ENCODE peak calls at places on chromosome 13, in five cellular contexts. One of them, this sample, is unnamed. For H3K4me1, the result is how much of the 10 kb centered on the place peaks cover.

GRCh38 chr13:25118371-25118770 is 22.4 kb downstream of the PABPC3 start:
- DNase-seq in ovary: no peak
- DNase-seq in Peyer's patch: no peak
- DNase-seq in K562: no peak
- DNase-seq in upper lobe of left lung: no peak
- DNase-seq in this sample: no peak

GRCh38 chr13:113407531-113408393 is 43.8 kb upstream of the GRTP1 start:
- DNase-seq in ovary: no peak
- DNase-seq in Peyer's patch: no peak
- DNase-seq in K562: no peak
- DNase-seq in upper lobe of left lung: peak
- DNase-seq in this sample: no peak

GRCh38 chr13:81874681-81875661 is 1534.0 kb upstream of the SPRY2 start:
- DNase-seq in ovary: no peak
- DNase-seq in Peyer's patch: no peak
- DNase-seq in K562: no peak
- DNase-seq in upper lobe of left lung: no peak
- DNase-seq in this sample: no peak

GRCh38 chr13:76462003-76462402 is 424.2 kb downstream of the KCTD12 start:
- DNase-seq in ovary: no peak
- DNase-seq in Peyer's patch: no peak
- DNase-seq in K562: no peak
- DNase-seq in upper lobe of left lung: no peak
- DNase-seq in this sample: no peak

GRCh38 chr13:113770441-113770840 is 11.4 kb downstream of the TMEM255B start:
- DNase-seq in ovary: no peak
- DNase-seq in Peyer's patch: no peak
- DNase-seq in K562: no peak
- DNase-seq in upper lobe of left lung: no peak
- DNase-seq in this sample: no peak

GRCh38 chr13:39874331-39875055 is 219.0 kb downstream of the COG6 start:
- DNase-seq in ovary: no peak
- DNase-seq in Peyer's patch: no peak
- DNase-seq in K562: no peak
- DNase-seq in upper lobe of left lung: no peak
- DNase-seq in this sample: no peak

GRCh38 chr13:76884167-76884566 is 2.0 kb downstream of the KCTD12 start:
- DNase-seq in ovary: peak
- DNase-seq in Peyer's patch: no peak
- DNase-seq in K562: no peak
- DNase-seq in upper lobe of left lung: no peak
- DNase-seq in this sample: peak

GRCh38 chr13:106100261-106100919 is 435.1 kb downstream of the EFNB2 start:
- DNase-seq in ovary: no peak
- DNase-seq in Peyer's patch: no peak
- DNase-seq in K562: no peak
- DNase-seq in upper lobe of left lung: no peak
- DNase-seq in this sample: no peak

GRCh38 chr13:25062479-25062878 is 33.5 kb upstream of the PABPC3 start:
- DNase-seq in ovary: no peak
- DNase-seq in Peyer's patch: no peak
- DNase-seq in K562: no peak
- DNase-seq in upper lobe of left lung: no peak
- DNase-seq in this sample: no peak

GRCh38 chr13:95243207-95243606 is 58.0 kb downstream of the ABCC4 start:
- DNase-seq in ovary: no peak
- DNase-seq in Peyer's patch: no peak
- DNase-seq in K562: peak
- DNase-seq in upper lobe of left lung: no peak
- DNase-seq in this sample: no peak

GRCh38 chr13:65789815-65790214 is 1440.3 kb downstream of the PCDH9 start:
- DNase-seq in ovary: no peak
- DNase-seq in Peyer's patch: no peak
- DNase-seq in K562: no peak
- DNase-seq in upper lobe of left lung: no peak
- DNase-seq in this sample: no peak

GRCh38 chr13:30798776-30799625 is 63.7 kb downstream of the ALOX5AP start:
- DNase-seq in ovary: peak
- DNase-seq in Peyer's patch: no peak
- DNase-seq in K562: no peak
- DNase-seq in upper lobe of left lung: no peak
- DNase-seq in this sample: peak

GRCh38 chr13:110471156-110471832 is 90.2 kb downstream of the RAB20 start:
- DNase-seq in ovary: no peak
- DNase-seq in Peyer's patch: peak
- DNase-seq in K562: no peak
- DNase-seq in upper lobe of left lung: no peak
- DNase-seq in this sample: no peak

GRCh38 chr13:109146912-109147624 is 517.7 kb downstream of the MYO16 start:
- DNase-seq in ovary: no peak
- DNase-seq in Peyer's patch: no peak
- DNase-seq in K562: no peak
- DNase-seq in upper lobe of left lung: no peak
- DNase-seq in this sample: no peak

GRCh38 chr13:114004416-114005205 is 30.7 kb upstream of the C13orf46 start:
- DNase-seq in ovary: no peak
- DNase-seq in Peyer's patch: no peak
- DNase-seq in K562: peak
- DNase-seq in upper lobe of left lung: peak
- DNase-seq in this sample: no peak

GRCh38 chr13:99949657-99950413 is 21.7 kb downstream of the ZIC5 start:
- DNase-seq in ovary: no peak
- DNase-seq in Peyer's patch: no peak
- DNase-seq in K562: no peak
- DNase-seq in upper lobe of left lung: no peak
- DNase-seq in this sample: no peak

GRCh38 chr13:65342938-65343337 is 1887.2 kb downstream of the PCDH9 start:
- DNase-seq in ovary: no peak
- DNase-seq in Peyer's patch: no peak
- DNase-seq in K562: no peak
- DNase-seq in upper lobe of left lung: no peak
- DNase-seq in this sample: no peak

GRCh38 chr13:104625196-104625595 is 1559.0 kb upstream of the SLC10A2 start:
- DNase-seq in ovary: no peak
- DNase-seq in Peyer's patch: no peak
- DNase-seq in K562: no peak
- DNase-seq in upper lobe of left lung: no peak
- DNase-seq in this sample: no peak

GRCh38 chr13:111953546-111954178 is 113.3 kb upstream of the SOX1 start:
- DNase-seq in ovary: no peak
- DNase-seq in Peyer's patch: no peak
- DNase-seq in K562: no peak
- DNase-seq in upper lobe of left lung: no peak
- DNase-seq in this sample: no peak

GRCh38 chr13:34013061-34013460 is 195.1 kb downstream of the RFC3 start:
- DNase-seq in ovary: no peak
- DNase-seq in Peyer's patch: no peak
- DNase-seq in K562: no peak
- DNase-seq in upper lobe of left lung: no peak
- DNase-seq in this sample: no peak

GRCh38 chr13:106153876-106154275 is 381.6 kb downstream of the EFNB2 start:
- DNase-seq in ovary: no peak
- DNase-seq in Peyer's patch: no peak
- DNase-seq in K562: no peak
- DNase-seq in upper lobe of left lung: no peak
- DNase-seq in this sample: no peak

GRCh38 chr13:30504081-30504480 is 38.3 kb upstream of the HMGB1 start:
- DNase-seq in ovary: no peak
- DNase-seq in Peyer's patch: no peak
- DNase-seq in K562: peak
- DNase-seq in upper lobe of left lung: no peak
- DNase-seq in this sample: no peak

GRCh38 chr13:54162069-54162468 is 1133.5 kb downstream of the OLFM4 start:
- DNase-seq in ovary: no peak
- DNase-seq in Peyer's patch: no peak
- DNase-seq in K562: no peak
- DNase-seq in upper lobe of left lung: no peak
- DNase-seq in this sample: no peak

GRCh38 chr13:30235206-30235605 is 72.1 kb downstream of the KATNAL1 start:
- DNase-seq in ovary: no peak
- DNase-seq in Peyer's patch: no peak
- DNase-seq in K562: no peak
- DNase-seq in upper lobe of left lung: no peak
- DNase-seq in this sample: no peak

GRCh38 chr13:108830916-108831315 is 201.5 kb downstream of the MYO16 start:
- DNase-seq in ovary: no peak
- DNase-seq in Peyer's patch: no peak
- DNase-seq in K562: no peak
- DNase-seq in upper lobe of left lung: no peak
- DNase-seq in this sample: no peak

GRCh38 chr13:79149210-79149609 is 256.8 kb downstream of the RBM26 start:
- DNase-seq in ovary: no peak
- DNase-seq in Peyer's patch: no peak
- DNase-seq in K562: no peak
- DNase-seq in upper lobe of left lung: no peak
- DNase-seq in this sample: no peak

GRCh38 chr13:79869326-79869725 is 388.4 kb downstream of the NDFIP2 start:
- DNase-seq in ovary: no peak
- DNase-seq in Peyer's patch: no peak
- DNase-seq in K562: no peak
- DNase-seq in upper lobe of left lung: no peak
- DNase-seq in this sample: no peak

GRCh38 chr13:112434032-112434431 is 57.9 kb downstream of the SPACA7 start:
- DNase-seq in ovary: no peak
- DNase-seq in Peyer's patch: no peak
- DNase-seq in K562: no peak
- DNase-seq in upper lobe of left lung: no peak
- DNase-seq in this sample: no peak

GRCh38 chr13:41257535-41257934 is 5.8 kb downstream of the MTRF1 start:
- DNase-seq in ovary: no peak
- DNase-seq in Peyer's patch: no peak
- DNase-seq in K562: no peak
- DNase-seq in upper lobe of left lung: no peak
- DNase-seq in this sample: no peak

GRCh38 chr13:43273362-43273761 is 250.0 kb downstream of the DNAJC15 start:
- DNase-seq in ovary: no peak
- DNase-seq in Peyer's patch: no peak
- DNase-seq in K562: no peak
- DNase-seq in upper lobe of left lung: no peak
- DNase-seq in this sample: no peak

GRCh38 chr13:99566125-99567083 is 65.1 kb downstream of the TM9SF2 start:
- DNase-seq in ovary: no peak
- DNase-seq in Peyer's patch: no peak
- DNase-seq in K562: no peak
- DNase-seq in upper lobe of left lung: peak
- DNase-seq in this sample: no peak

GRCh38 chr13:37485766-37486165 is 112.8 kb downstream of the POSTN start:
- DNase-seq in ovary: no peak
- DNase-seq in Peyer's patch: no peak
- DNase-seq in K562: no peak
- DNase-seq in upper lobe of left lung: no peak
- DNase-seq in this sample: no peak
- H3K4me1 ChIP-seq in ovary: under half
- H3K4me1 ChIP-seq in Peyer's patch: under half
- H3K4me1 ChIP-seq in K562: under half
- H3K4me1 ChIP-seq in upper lobe of left lung: under half
- H3K4me1 ChIP-seq in this sample: under half

GRCh38 chr13:97384366-97384765 is 49.6 kb upstream of the RAP2A start:
- DNase-seq in ovary: no peak
- DNase-seq in Peyer's patch: no peak
- DNase-seq in K562: no peak
- DNase-seq in upper lobe of left lung: no peak
- DNase-seq in this sample: no peak
- H3K27ac ChIP-seq in ovary: no peak
- H3K27ac ChIP-seq in Peyer's patch: no peak
- H3K27ac ChIP-seq in K562: no peak
- H3K27ac ChIP-seq in upper lobe of left lung: peak
- H3K27ac ChIP-seq in this sample: no peak

DNA sequence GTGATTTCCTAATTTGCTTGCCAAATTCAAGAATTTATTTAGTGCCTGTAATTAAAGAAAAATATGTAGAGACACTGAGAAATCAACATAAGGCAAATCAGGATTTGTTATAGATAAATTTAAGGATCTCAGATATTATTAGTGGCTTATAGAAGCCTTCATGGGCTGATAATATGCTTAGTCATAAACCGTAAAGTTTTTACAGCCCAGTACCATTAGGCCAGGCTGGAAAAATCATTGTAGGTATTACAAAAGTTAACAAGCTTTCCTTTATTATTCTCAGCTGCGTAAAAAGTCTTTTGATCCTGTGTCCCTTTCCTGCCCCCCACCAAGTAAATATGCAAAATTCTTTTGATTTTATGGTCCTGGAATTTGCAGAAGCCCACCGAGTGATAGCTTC is 58.2 kb downstream of the SLITRK6 start:
- DNase-seq in ovary: no peak
- DNase-seq in Peyer's patch: no peak
- DNase-seq in K562: no peak
- DNase-seq in upper lobe of left lung: no peak
- DNase-seq in this sample: no peak
- TF ChIP-seq POLR2A in ovary: no peak
- TF ChIP-seq POLR2A in Peyer's patch: no peak
- TF ChIP-seq POLR2A in K562: no peak
- TF ChIP-seq POLR2A in upper lobe of left lung: no peak
- TF ChIP-seq POLR2A in this sample: no peak

GRCh38 chr13:36918246-36919060 is 1.6 kb downstream of the SMAD9 start:
- DNase-seq in ovary: no peak
- DNase-seq in Peyer's patch: no peak
- DNase-seq in K562: no peak
- DNase-seq in upper lobe of left lung: no peak
- DNase-seq in this sample: no peak

GRCh38 chr13:36915106-36915505 is 4.9 kb downstream of the SMAD9 start:
- DNase-seq in ovary: no peak
- DNase-seq in Peyer's patch: no peak
- DNase-seq in K562: no peak
- DNase-seq in upper lobe of left lung: no peak
- DNase-seq in this sample: no peak

GRCh38 chr13:36914648-36915047 is 5.4 kb downstream of the SMAD9 start:
- DNase-seq in ovary: no peak
- DNase-seq in Peyer's patch: no peak
- DNase-seq in K562: no peak
- DNase-seq in upper lobe of left lung: no peak
- DNase-seq in this sample: no peak

GRCh38 chr13:36913463-36913862 is 6.6 kb downstream of the SMAD9 start:
- DNase-seq in ovary: no peak
- DNase-seq in Peyer's patch: no peak
- DNase-seq in K562: no peak
- DNase-seq in upper lobe of left lung: no peak
- DNase-seq in this sample: no peak

DNA sequence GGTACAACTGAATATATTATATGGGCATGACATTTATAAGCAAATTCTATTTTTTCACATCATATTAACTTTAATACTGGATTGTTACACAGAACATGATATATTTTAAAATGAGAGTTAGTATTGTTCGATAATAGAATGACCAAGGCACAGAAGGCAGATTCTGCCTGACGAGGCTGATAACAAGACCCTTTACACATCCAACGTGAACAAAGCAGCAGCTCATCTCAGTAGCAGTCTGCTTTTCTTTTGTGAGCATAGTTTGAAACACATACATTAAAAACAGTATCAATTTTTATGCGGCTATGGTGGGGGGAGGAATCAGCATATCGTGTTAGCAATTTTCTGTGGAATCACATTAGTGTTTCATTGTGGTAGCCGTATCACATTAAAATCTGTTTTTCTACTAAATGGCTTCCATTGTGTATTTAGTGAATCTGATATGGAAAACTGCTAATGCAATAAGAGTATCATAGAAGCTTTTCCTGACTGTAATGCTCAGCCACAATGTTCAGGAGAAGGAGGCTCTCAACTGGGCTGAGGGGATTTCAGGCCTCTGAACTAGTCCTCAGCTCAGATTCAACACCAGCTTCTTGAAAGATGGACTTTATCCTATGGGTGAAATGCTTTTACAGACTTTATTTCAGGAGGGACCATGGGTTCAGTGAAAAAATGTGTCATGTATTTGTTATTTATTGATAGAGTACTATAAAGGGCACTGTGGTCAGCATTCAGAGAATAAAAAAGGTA is 4.0 kb downstream of the SMAD9 start:
- DNase-seq in ovary: no peak
- DNase-seq in Peyer's patch: no peak
- DNase-seq in K562: no peak
- DNase-seq in upper lobe of left lung: no peak
- DNase-seq in this sample: no peak
- H3K4me1 ChIP-seq in ovary: under half
- H3K4me1 ChIP-seq in Peyer's patch: under half
- H3K4me1 ChIP-seq in K562: under half
- H3K4me1 ChIP-seq in upper lobe of left lung: under half
- H3K4me1 ChIP-seq in this sample: under half